ENCODE peak calls at places on chromosome 3, in nine cellular contexts. Q, N, W, M, Y, A, P, L and E are unnamed samples.

GRCh38 chr3:188353409-188353808 is 199.5 kb downstream of the LPP start:
- DNase-seq in Q (no peak), N (no peak), W (no peak), M (no peak), Y (no peak), A (no peak), P (no peak), L (no peak), E (no peak)

GRCh38 chr3:49019941-49020334 is 1.6 kb upstream of the DALRD3 start:
- DNase-seq in Q (no peak), N (no peak), W (no peak), M (no peak), Y (no peak), A (no peak), P (no peak), L (no peak), E (no peak)

GRCh38 chr3:49454898-49455681 is 15.0 kb upstream of the DAG1 start:
- DNase-seq in Q (no peak), N (no peak), W (no peak), M (no peak), Y (no peak), A (no peak), P (no peak), L (no peak), E (no peak)

GRCh38 chr3:197847866-197848401 is 56.9 kb downstream of the LRCH3 start:
- DNase-seq in Q (no peak), N (no peak), W (no peak), M (no peak), Y (no peak), A (no peak), P (no peak), L (no peak), E (no peak)

GRCh38 chr3:172557515-172558220 is 34.4 kb upstream of the TNFSF10 start:
- DNase-seq in Q (no peak), N (no peak), W (no peak), M (no peak), Y (no peak), A (no peak), P (no peak), L (no peak), E (no peak)

GRCh38 chr3:61925721-61926120 is 364.4 kb downstream of the PTPRG start:
- DNase-seq in Q (no peak), N (no peak), W (no peak), M (no peak), Y (no peak), A (no peak), P (no peak), L (no peak), E (no peak)

GRCh38 chr3:145704020-145704419 is 457.0 kb downstream of the PLOD2 start:
- DNase-seq in Q (no peak), N (no peak), W (no peak), M (no peak), Y (no peak), A (no peak), P (peak; percentile 30), L (no peak), E (no peak)

GRCh38 chr3:62548806-62549205 is 175.5 kb upstream of the FEZF2 start:
- DNase-seq in Q (no peak), N (no peak), W (no peak), M (no peak), Y (no peak), A (no peak), P (no peak), L (no peak), E (no peak)

GRCh38 chr3:49217688-49218470 is 46.5 kb downstream of the KLHDC8B start:
- DNase-seq in Q (no peak), N (no peak), W (no peak), M (no peak), Y (peak; percentile 31), A (no peak), P (no peak), L (no peak), E (no peak)

GRCh38 chr3:35678552-35679220 is 39.4 kb downstream of the ARPP21 start:
- DNase-seq in Q (no peak), N (no peak), W (no peak), M (no peak), Y (no peak), A (no peak), P (no peak), L (no peak), E (no peak)

GRCh38 chr3:119234610-119235009 is 6.1 kb downstream of the B4GALT4 start:
- DNase-seq in Q (no peak), N (no peak), W (no peak), M (no peak), Y (no peak), A (no peak), P (no peak), L (no peak), E (no peak)